ENCODE peak calls at places on chromosomes 16 and 17, in seven cellular contexts. One of them, this sample, is unnamed.

GRCh38 chr17:80482058-80482318 is 5.6 kb upstream of the NPTX1 start:
- DNase-seq in MV-4-11: no peak
- DNase-seq in non-pigmented ciliary epithelial cell: no peak
- DNase-seq in T-helper 17 cell: no peak
- DNase-seq in stimulated activated CD4-positive, alpha-beta T cell treated with anti-CD3 and anti-CD28 coated beads, Interleukin-2, amount 100 ng/mL, for 24 hours: no peak
- DNase-seq in omental fat pad: no peak
- DNase-seq in nephron progenitor cell: no peak
- DNase-seq in this sample: no peak

GRCh38 chr16:67528870-67529638 is 425 bp downstream of the RIPOR1 start:
- DNase-seq in non-pigmented ciliary epithelial cell: no peak
- DNase-seq in T-helper 17 cell: no peak
- DNase-seq in omental fat pad: no peak
- DNase-seq in nephron progenitor cell: peak
- DNase-seq in MV-4-11: no peak
- DNase-seq in stimulated activated CD4-positive, alpha-beta T cell treated with anti-CD3 and anti-CD28 coated beads, Interleukin-2, amount 100 ng/mL, for 24 hours: no peak
- DNase-seq in this sample: no peak

GRCh38 chr17:28728364-28729200 is at the start of gene NEK8:
- DNase-seq in omental fat pad: peak
- DNase-seq in non-pigmented ciliary epithelial cell: peak
- DNase-seq in T-helper 17 cell: peak
- DNase-seq in nephron progenitor cell: peak
- DNase-seq in stimulated activated CD4-positive, alpha-beta T cell treated with anti-CD3 and anti-CD28 coated beads, Interleukin-2, amount 100 ng/mL, for 24 hours: peak
- DNase-seq in MV-4-11: peak
- DNase-seq in this sample: peak

GRCh38 chr17:2952174-2952845 is 111.1 kb downstream of the OR1D5 start:
- DNase-seq in non-pigmented ciliary epithelial cell: no peak
- DNase-seq in stimulated activated CD4-positive, alpha-beta T cell treated with anti-CD3 and anti-CD28 coated beads, Interleukin-2, amount 100 ng/mL, for 24 hours: no peak
- DNase-seq in MV-4-11: no peak
- DNase-seq in nephron progenitor cell: no peak
- DNase-seq in T-helper 17 cell: no peak
- DNase-seq in omental fat pad: no peak
- DNase-seq in this sample: no peak

GRCh38 chr16:89880477-89881367 is 7.3 kb downstream of the TCF25 start:
- DNase-seq in omental fat pad: no peak
- DNase-seq in stimulated activated CD4-positive, alpha-beta T cell treated with anti-CD3 and anti-CD28 coated beads, Interleukin-2, amount 100 ng/mL, for 24 hours: no peak
- DNase-seq in T-helper 17 cell: no peak
- DNase-seq in MV-4-11: no peak
- DNase-seq in nephron progenitor cell: no peak
- DNase-seq in non-pigmented ciliary epithelial cell: no peak
- DNase-seq in this sample: no peak

GRCh38 chr17:10285896-10286295 is 86.9 kb downstream of the MYH13 start:
- DNase-seq in omental fat pad: no peak
- DNase-seq in nephron progenitor cell: no peak
- DNase-seq in MV-4-11: no peak
- DNase-seq in non-pigmented ciliary epithelial cell: no peak
- DNase-seq in stimulated activated CD4-positive, alpha-beta T cell treated with anti-CD3 and anti-CD28 coated beads, Interleukin-2, amount 100 ng/mL, for 24 hours: no peak
- DNase-seq in T-helper 17 cell: no peak
- DNase-seq in this sample: no peak

GRCh38 chr16:68079616-68080344 is 5.4 kb upstream of the NFATC3 start:
- DNase-seq in nephron progenitor cell: peak
- DNase-seq in non-pigmented ciliary epithelial cell: no peak
- DNase-seq in omental fat pad: no peak
- DNase-seq in T-helper 17 cell: peak
- DNase-seq in stimulated activated CD4-positive, alpha-beta T cell treated with anti-CD3 and anti-CD28 coated beads, Interleukin-2, amount 100 ng/mL, for 24 hours: peak
- DNase-seq in MV-4-11: peak
- DNase-seq in this sample: no peak

GRCh38 chr17:20284018-20284417 is 183.3 kb downstream of the LGALS9B start:
- DNase-seq in MV-4-11: no peak
- DNase-seq in non-pigmented ciliary epithelial cell: no peak
- DNase-seq in nephron progenitor cell: no peak
- DNase-seq in T-helper 17 cell: no peak
- DNase-seq in stimulated activated CD4-positive, alpha-beta T cell treated with anti-CD3 and anti-CD28 coated beads, Interleukin-2, amount 100 ng/mL, for 24 hours: no peak
- DNase-seq in omental fat pad: no peak
- DNase-seq in this sample: no peak

GRCh38 chr17:4968916-4969550 is 1.4 kb upstream of the SPAG7 start:
- DNase-seq in stimulated activated CD4-positive, alpha-beta T cell treated with anti-CD3 and anti-CD28 coated beads, Interleukin-2, amount 100 ng/mL, for 24 hours: peak
- DNase-seq in T-helper 17 cell: no peak
- DNase-seq in non-pigmented ciliary epithelial cell: peak
- DNase-seq in omental fat pad: no peak
- DNase-seq in nephron progenitor cell: peak
- DNase-seq in MV-4-11: peak
- DNase-seq in this sample: no peak

GRCh38 chr16:2470603-2471015 is 488 bp upstream of the NTN3 start:
- DNase-seq in nephron progenitor cell: no peak
- DNase-seq in omental fat pad: no peak
- DNase-seq in T-helper 17 cell: no peak
- DNase-seq in stimulated activated CD4-positive, alpha-beta T cell treated with anti-CD3 and anti-CD28 coated beads, Interleukin-2, amount 100 ng/mL, for 24 hours: no peak
- DNase-seq in MV-4-11: no peak
- DNase-seq in non-pigmented ciliary epithelial cell: no peak
- DNase-seq in this sample: no peak

GRCh38 chr17:82300228-82300627 is 17.2 kb downstream of the CD7 start:
- DNase-seq in stimulated activated CD4-positive, alpha-beta T cell treated with anti-CD3 and anti-CD28 coated beads, Interleukin-2, amount 100 ng/mL, for 24 hours: no peak
- DNase-seq in non-pigmented ciliary epithelial cell: no peak
- DNase-seq in nephron progenitor cell: no peak
- DNase-seq in omental fat pad: no peak
- DNase-seq in T-helper 17 cell: no peak
- DNase-seq in MV-4-11: no peak
- DNase-seq in this sample: no peak

GRCh38 chr17:74532115-74532514 is 840 bp upstream of the CD300LB start:
- DNase-seq in stimulated activated CD4-positive, alpha-beta T cell treated with anti-CD3 and anti-CD28 coated beads, Interleukin-2, amount 100 ng/mL, for 24 hours: no peak
- DNase-seq in nephron progenitor cell: no peak
- DNase-seq in T-helper 17 cell: no peak
- DNase-seq in non-pigmented ciliary epithelial cell: no peak
- DNase-seq in MV-4-11: peak
- DNase-seq in omental fat pad: no peak
- DNase-seq in this sample: no peak

GRCh38 chr16:82344157-82344556 is 174.1 kb upstream of the MPHOSPH6 start:
- DNase-seq in omental fat pad: no peak
- DNase-seq in stimulated activated CD4-positive, alpha-beta T cell treated with anti-CD3 and anti-CD28 coated beads, Interleukin-2, amount 100 ng/mL, for 24 hours: no peak
- DNase-seq in T-helper 17 cell: no peak
- DNase-seq in non-pigmented ciliary epithelial cell: no peak
- DNase-seq in nephron progenitor cell: peak
- DNase-seq in MV-4-11: no peak
- DNase-seq in this sample: no peak